ENCODE peak calls at places on chromosomes 13 and 19, in five cellular contexts. One of them, this sample, is unnamed.

GRCh38 chr19:40395956-40396355 is 6.0 kb upstream of the HIPK4 start:
- DNase-seq in WTC11: no peak
- DNase-seq in HCT116: no peak
- DNase-seq in SK-N-SH: no peak
- DNase-seq in GM12878: no peak
- DNase-seq in this sample: no peak

GRCh38 chr19:21519488-21519887 is 14.1 kb downstream of the ZNF429 start:
- DNase-seq in GM12878: no peak
- DNase-seq in SK-N-SH: no peak
- DNase-seq in WTC11: no peak
- DNase-seq in HCT116: no peak
- DNase-seq in this sample: peak

GRCh38 chr13:97542102-97542501 is 108.1 kb downstream of the RAP2A start:
- DNase-seq in GM12878: no peak
- DNase-seq in WTC11: no peak
- DNase-seq in SK-N-SH: no peak
- DNase-seq in HCT116: no peak
- DNase-seq in this sample: no peak

GRCh38 chr19:30046522-30046921 is 104.5 kb downstream of the URI1 start:
- DNase-seq in WTC11: no peak
- DNase-seq in SK-N-SH: peak
- DNase-seq in HCT116: no peak
- DNase-seq in GM12878: peak
- DNase-seq in this sample: peak

GRCh38 chr19:36796714-36796999 is 24.1 kb upstream of the ZNF850 start:
- DNase-seq in HCT116: no peak
- DNase-seq in GM12878: no peak
- DNase-seq in SK-N-SH: no peak
- DNase-seq in WTC11: no peak
- DNase-seq in this sample: no peak

GRCh38 chr13:40517486-40518311 is 148.7 kb downstream of the FOXO1 start:
- DNase-seq in HCT116: no peak
- DNase-seq in SK-N-SH: no peak
- DNase-seq in GM12878: peak
- DNase-seq in WTC11: no peak
- DNase-seq in this sample: no peak

GRCh38 chr13:78520425-78520824 is 82.9 kb downstream of the POU4F1 start:
- DNase-seq in SK-N-SH: no peak
- DNase-seq in GM12878: no peak
- DNase-seq in HCT116: no peak
- DNase-seq in WTC11: no peak
- DNase-seq in this sample: no peak

GRCh38 chr19:19268453-19269385 is 4.4 kb downstream of the TM6SF2 start:
- DNase-seq in GM12878: no peak
- DNase-seq in SK-N-SH: no peak
- DNase-seq in HCT116: no peak
- DNase-seq in WTC11: no peak
- DNase-seq in this sample: no peak

GRCh38 chr13:46172531-46172991 is 9.4 kb downstream of the LCP1 start:
- DNase-seq in HCT116: no peak
- DNase-seq in GM12878: no peak
- DNase-seq in SK-N-SH: no peak
- DNase-seq in WTC11: no peak
- DNase-seq in this sample: peak

GRCh38 chr19:3369337-3370213 is 3.2 kb downstream of the NFIC start:
- DNase-seq in SK-N-SH: no peak
- DNase-seq in GM12878: no peak
- DNase-seq in HCT116: no peak
- DNase-seq in WTC11: no peak
- DNase-seq in this sample: no peak

GRCh38 chr19:31100945-31101344 is 248.3 kb downstream of the TSHZ3 start:
- DNase-seq in HCT116: no peak
- DNase-seq in GM12878: no peak
- DNase-seq in SK-N-SH: no peak
- DNase-seq in WTC11: no peak
- DNase-seq in this sample: no peak

GRCh38 chr13:48775285-48775684 is 121.6 kb downstream of the CYSLTR2 start:
- DNase-seq in HCT116: no peak
- DNase-seq in GM12878: no peak
- DNase-seq in SK-N-SH: no peak
- DNase-seq in WTC11: no peak
- DNase-seq in this sample: no peak

GRCh38 chr19:54502518-54503048 is at the start of gene LAIR2:
- DNase-seq in HCT116: no peak
- DNase-seq in WTC11: no peak
- DNase-seq in SK-N-SH: no peak
- DNase-seq in GM12878: no peak
- DNase-seq in this sample: no peak

GRCh38 chr13:30113531-30113930 is 193.8 kb downstream of the KATNAL1 start:
- DNase-seq in HCT116: no peak
- DNase-seq in WTC11: no peak
- DNase-seq in SK-N-SH: no peak
- DNase-seq in GM12878: no peak
- DNase-seq in this sample: no peak

GRCh38 chr13:72043361-72043760 is 176.4 kb upstream of the DACH1 start:
- DNase-seq in HCT116: no peak
- DNase-seq in WTC11: no peak
- DNase-seq in GM12878: no peak
- DNase-seq in SK-N-SH: no peak
- DNase-seq in this sample: no peak

GRCh38 chr19:4969772-4970531 is 1.0 kb downstream of the KDM4B start:
- DNase-seq in GM12878: peak
- DNase-seq in HCT116: no peak
- DNase-seq in SK-N-SH: peak
- DNase-seq in WTC11: no peak
- DNase-seq in this sample: peak

GRCh38 chr19:41302624-41303351 is 7.2 kb upstream of the CCDC97 start:
- DNase-seq in WTC11: no peak
- DNase-seq in GM12878: peak
- DNase-seq in HCT116: no peak
- DNase-seq in SK-N-SH: no peak
- DNase-seq in this sample: no peak

GRCh38 chr19:38430931-38431330 is 2.6 kb upstream of the RYR1 start:
- DNase-seq in WTC11: no peak
- DNase-seq in HCT116: no peak
- DNase-seq in GM12878: no peak
- DNase-seq in SK-N-SH: no peak
- DNase-seq in this sample: no peak

GRCh38 chr19:28987177-28987576 is 225.8 kb downstream of the UQCRFS1 start:
- DNase-seq in WTC11: no peak
- DNase-seq in GM12878: no peak
- DNase-seq in SK-N-SH: no peak
- DNase-seq in HCT116: no peak
- DNase-seq in this sample: no peak

GRCh38 chr13:23509781-23510543 is 60.2 kb upstream of the TNFRSF19 start:
- DNase-seq in SK-N-SH: no peak
- DNase-seq in HCT116: no peak
- DNase-seq in WTC11: no peak
- DNase-seq in GM12878: no peak
- DNase-seq in this sample: no peak

GRCh38 chr19:13083008-13083404 is 19.7 kb downstream of the LYL1 start:
- DNase-seq in WTC11: no peak
- DNase-seq in GM12878: no peak
- DNase-seq in SK-N-SH: no peak
- DNase-seq in HCT116: no peak
- DNase-seq in this sample: no peak

GRCh38 chr19:35889370-35890112 is 10.8 kb downstream of the NFKBID start:
- DNase-seq in GM12878: no peak
- DNase-seq in HCT116: no peak
- DNase-seq in WTC11: no peak
- DNase-seq in SK-N-SH: no peak
- DNase-seq in this sample: no peak

GRCh38 chr13:28324181-28324789 is 170.6 kb downstream of the FLT1 start:
- DNase-seq in GM12878: peak
- DNase-seq in SK-N-SH: peak
- DNase-seq in WTC11: peak
- DNase-seq in HCT116: peak
- DNase-seq in this sample: peak

GRCh38 chr19:49591731-49592485 is 926 bp downstream of the PRR12 start:
- DNase-seq in GM12878: no peak
- DNase-seq in WTC11: peak
- DNase-seq in HCT116: no peak
- DNase-seq in SK-N-SH: peak
- DNase-seq in this sample: peak

GRCh38 chr13:98987275-98987674 is 9.4 kb upstream of the DOCK9 start:
- DNase-seq in HCT116: no peak
- DNase-seq in SK-N-SH: no peak
- DNase-seq in GM12878: no peak
- DNase-seq in WTC11: no peak
- DNase-seq in this sample: no peak

GRCh38 chr19:46487178-46487801 is 8.4 kb downstream of the PNMA8B start:
- DNase-seq in HCT116: no peak
- DNase-seq in GM12878: no peak
- DNase-seq in SK-N-SH: no peak
- DNase-seq in WTC11: peak
- DNase-seq in this sample: no peak

GRCh38 chr19:46487802-46488445 is 7.7 kb downstream of the PNMA8B start:
- DNase-seq in HCT116: peak
- DNase-seq in SK-N-SH: peak
- DNase-seq in GM12878: no peak
- DNase-seq in WTC11: peak
- DNase-seq in this sample: peak

GRCh38 chr19:46490774-46491173 is 4.9 kb downstream of the PNMA8B start:
- DNase-seq in WTC11: no peak
- DNase-seq in SK-N-SH: peak
- DNase-seq in GM12878: no peak
- DNase-seq in HCT116: no peak
- DNase-seq in this sample: no peak

GRCh38 chr19:46488551-46488950 is 7.1 kb downstream of the PNMA8B start:
- DNase-seq in SK-N-SH: no peak
- DNase-seq in WTC11: no peak
- DNase-seq in GM12878: no peak
- DNase-seq in HCT116: no peak
- DNase-seq in this sample: peak

DNA sequence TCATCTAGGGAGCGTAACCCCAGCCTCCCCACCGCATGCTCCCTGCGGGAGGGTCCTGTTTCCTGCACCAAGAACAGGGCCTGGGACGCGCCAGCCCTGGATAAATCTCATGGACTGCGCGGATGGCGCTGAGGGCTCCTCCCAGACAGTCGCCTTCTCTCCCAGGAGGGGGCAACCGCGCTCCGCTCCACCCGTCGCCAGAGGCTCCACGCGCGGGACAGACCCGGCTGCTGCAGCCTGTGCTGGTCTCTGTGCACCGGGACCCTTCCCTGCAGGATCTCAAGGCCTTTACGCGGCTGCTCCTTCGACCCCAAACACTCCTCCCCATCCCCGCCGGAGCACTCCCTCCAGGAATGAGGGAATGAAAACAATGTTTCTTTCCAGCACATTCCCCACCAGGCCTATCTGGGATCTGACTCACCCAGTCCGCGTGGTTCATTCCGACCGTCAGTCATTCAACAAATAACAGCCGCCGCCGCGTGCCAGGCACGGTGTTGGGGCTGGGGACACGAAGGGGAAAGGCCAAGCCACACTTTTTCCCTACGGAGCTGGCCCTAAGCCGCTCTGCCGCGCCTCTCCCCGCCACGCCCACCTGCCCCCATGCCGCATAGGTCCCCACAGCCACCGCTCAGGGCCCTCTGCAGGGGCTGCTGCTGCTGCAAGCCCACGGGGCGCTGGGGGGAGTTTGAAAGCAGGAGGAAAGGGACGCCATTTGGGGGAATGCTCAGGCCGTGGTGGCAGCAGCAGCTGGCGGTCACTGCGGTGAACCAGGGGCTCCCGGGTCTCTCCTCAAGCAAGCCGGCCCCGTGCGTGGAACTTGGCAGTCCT is 6.0 kb downstream of the PNMA8B start:
- DNase-seq in WTC11: peak
- DNase-seq in GM12878: no peak
- DNase-seq in SK-N-SH: peak
- DNase-seq in HCT116: no peak
- DNase-seq in this sample: no peak
- TF ChIP-seq CTCF in WTC11: no peak
- TF ChIP-seq CTCF in GM12878: peak
- TF ChIP-seq CTCF in SK-N-SH: no peak
- TF ChIP-seq CTCF in HCT116: no peak
- TF ChIP-seq CTCF in this sample: no peak

GRCh38 chr13:110128546-110128945 is 178.4 kb downstream of the COL4A1 start:
- DNase-seq in GM12878: no peak
- DNase-seq in HCT116: no peak
- DNase-seq in WTC11: no peak
- DNase-seq in SK-N-SH: no peak
- DNase-seq in this sample: no peak
- TF ChIP-seq MAX in GM12878: no peak
- TF ChIP-seq MAX in HCT116: no peak
- TF ChIP-seq MAX in WTC11: no peak
- TF ChIP-seq MAX in SK-N-SH: no peak
- TF ChIP-seq MAX in this sample: no peak

GRCh38 chr19:14091086-14091884 is 734 bp upstream of the SAMD1 start:
- DNase-seq in HCT116: no peak
- DNase-seq in SK-N-SH: peak
- DNase-seq in WTC11: peak
- DNase-seq in GM12878: no peak
- DNase-seq in this sample: peak

GRCh38 chr19:14088634-14089411 is 1.7 kb downstream of the SAMD1 start:
- DNase-seq in WTC11: no peak
- DNase-seq in HCT116: no peak
- DNase-seq in SK-N-SH: no peak
- DNase-seq in GM12878: no peak
- DNase-seq in this sample: no peak

GRCh38 chr19:14090509-14091085 is at the start of gene SAMD1:
- DNase-seq in GM12878: no peak
- DNase-seq in HCT116: peak
- DNase-seq in SK-N-SH: peak
- DNase-seq in WTC11: peak
- DNase-seq in this sample: peak

GRCh38 chr19:14089662-14090508 is 666 bp downstream of the SAMD1 start:
- DNase-seq in HCT116: no peak
- DNase-seq in SK-N-SH: peak
- DNase-seq in WTC11: peak
- DNase-seq in GM12878: no peak
- DNase-seq in this sample: peak

GRCh38 chr19:14089412-14089661 is 1.2 kb downstream of the SAMD1 start:
- DNase-seq in GM12878: no peak
- DNase-seq in HCT116: no peak
- DNase-seq in SK-N-SH: peak
- DNase-seq in WTC11: no peak
- DNase-seq in this sample: peak
- TF ChIP-seq CTCF in GM12878: peak
- TF ChIP-seq CTCF in HCT116: peak
- TF ChIP-seq CTCF in SK-N-SH: no peak
- TF ChIP-seq CTCF in WTC11: no peak
- TF ChIP-seq CTCF in this sample: no peak

DNA sequence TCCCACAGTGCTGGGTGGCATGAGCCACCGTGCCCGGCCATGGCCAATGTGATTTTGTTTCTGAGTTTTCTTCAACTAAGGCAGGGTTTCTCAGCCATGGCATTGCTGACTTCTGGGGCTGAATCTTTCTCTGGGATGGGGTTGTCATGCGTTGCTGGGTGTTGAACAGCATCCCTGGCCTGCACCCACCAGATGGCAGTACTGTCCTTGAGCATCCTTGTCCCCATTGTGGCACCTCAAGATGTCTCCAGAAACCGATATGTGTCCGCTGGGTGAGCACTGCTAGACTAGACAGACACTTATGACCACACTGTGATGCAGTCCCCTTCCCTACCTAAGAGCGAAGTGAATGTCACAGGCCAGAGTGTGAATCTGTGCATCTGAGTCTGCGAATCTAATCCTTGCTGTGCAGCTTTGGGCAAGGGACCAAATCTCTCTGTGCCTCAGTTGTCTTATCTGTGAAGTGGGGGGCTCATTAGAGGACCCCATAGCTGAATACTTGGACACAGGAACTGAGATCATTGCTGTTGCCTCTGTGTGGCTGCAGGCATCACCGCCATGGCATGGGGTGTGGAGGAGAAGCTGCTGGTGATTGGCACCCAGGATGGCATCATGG is 50.3 kb upstream of the SIN3B start:
- DNase-seq in HCT116: peak
- DNase-seq in WTC11: peak
- DNase-seq in GM12878: peak
- DNase-seq in SK-N-SH: peak
- DNase-seq in this sample: peak
- TF ChIP-seq MAX in HCT116: no peak
- TF ChIP-seq MAX in WTC11: no peak
- TF ChIP-seq MAX in GM12878: no peak
- TF ChIP-seq MAX in SK-N-SH: no peak
- TF ChIP-seq MAX in this sample: peak

This sample was measured in NB4.